ENCODE peak calls at places on chromosomes 12 and 14, in five cellular contexts. T is IMR-90, H is trophoblast cell, P is H9, C is H1. K is an unnamed sample.

GRCh38 chr12:95207407-95207806 is 9.9 kb downstream of the FGD6 start:
- DNase-seq in C (no peak), P (no peak), T (no peak), H (no peak), K (no peak)

GRCh38 chr14:54738009-54738408 is 164.6 kb downstream of the GCH1 start:
- DNase-seq in C (no peak), P (no peak), T (no peak), H (no peak), K (no peak)

GRCh38 chr14:96052541-96053105 is 13.5 kb downstream of the C14orf132 start:
- DNase-seq in P (no peak), T (peak), C (peak), H (no peak), K (peak)

GRCh38 chr14:64463198-64463597 is 2.1 kb upstream of the AKAP5 start:
- DNase-seq in H (no peak), C (no peak), P (no peak), T (no peak), K (no peak)

GRCh38 chr12:119061208-119061796 is 80.0 kb downstream of the SRRM4 start:
- DNase-seq in P (peak), C (peak), H (peak), T (peak), K (peak)

GRCh38 chr12:89474615-89475014 is 50.0 kb downstream of the GALNT4 start:
- DNase-seq in H (no peak), P (no peak), C (no peak), T (no peak), K (peak)

GRCh38 chr12:118188690-118189371 is 52.9 kb downstream of the PEBP1 start:
- DNase-seq in C (no peak), P (no peak), T (peak), H (no peak), K (peak)

GRCh38 chr12:56520025-56520810 is 1.4 kb upstream of the RBMS2 start:
- DNase-seq in C (no peak), P (no peak), T (peak), H (no peak), K (peak)

GRCh38 chr14:96424104-96424989 is 32.4 kb downstream of the AK7 start:
- DNase-seq in H (peak), C (no peak), P (no peak), T (peak), K (peak)

GRCh38 chr14:97274626-97275025 is 477.4 kb downstream of the VRK1 start:
- DNase-seq in P (no peak), C (no peak), H (peak), T (no peak), K (no peak)

GRCh38 chr12:3542156-3542555 is 51.2 kb downstream of the PRMT8 start:
- DNase-seq in H (no peak), C (peak), P (no peak), T (no peak), K (no peak)

GRCh38 chr12:113057565-113058485 is 1.3 kb downstream of the DTX1 start:
- DNase-seq in H (no peak), C (peak), P (peak), T (no peak), K (no peak)

GRCh38 chr12:6180300-6181051 is 19.7 kb upstream of the CD9 start:
- DNase-seq in P (peak), T (peak), H (no peak), C (no peak), K (peak)

GRCh38 chr12:109759076-109759420 is 45.4 kb downstream of the FAM222A start:
- DNase-seq in C (no peak), T (no peak), P (peak), H (no peak), K (no peak)

GRCh38 chr12:82876075-82876474 is 189.4 kb downstream of the TMTC2 start:
- DNase-seq in P (no peak), H (no peak), T (no peak), C (no peak), K (no peak)

GRCh38 chr12:52351196-52352059 is 15.9 kb downstream of the KRT85 start:
- DNase-seq in P (no peak), T (no peak), C (no peak), H (no peak), K (no peak)

GRCh38 chr12:108302471-108303311 is 36.4 kb downstream of the CMKLR1 start:
- DNase-seq in P (peak), H (peak), T (no peak), C (no peak), K (no peak)

GRCh38 chr12:98754095-98754494 is 109.0 kb downstream of the APAF1 start:
- DNase-seq in P (no peak), C (no peak), H (no peak), T (peak), K (peak)

GRCh38 chr12:64243809-64244208 is 21.7 kb upstream of the KICS2 start:
- DNase-seq in T (no peak), P (no peak), H (no peak), C (no peak), K (no peak)

GRCh38 chr12:21801522-21802288 is 27.2 kb upstream of the KCNJ8 start:
- DNase-seq in P (no peak), T (no peak), H (no peak), C (no peak), K (no peak)

GRCh38 chr12:26939192-26939832 is 1.0 kb downstream of the FGFR1OP2 start:
- DNase-seq in P (no peak), H (no peak), T (peak), C (no peak), K (peak)

GRCh38 chr14:21044106-21044618 is 2.0 kb downstream of the RNASE7 start:
- DNase-seq in H (peak), P (no peak), T (no peak), C (no peak), K (no peak)

GRCh38 chr12:94940771-94941170 is 62.7 kb downstream of the NDUFA12 start:
- DNase-seq in T (no peak), P (no peak), H (peak), C (no peak), K (no peak)

GRCh38 chr14:32109676-32110075 is 32.6 kb downstream of the ARHGAP5 start:
- DNase-seq in C (no peak), H (peak), P (no peak), T (peak), K (peak)

GRCh38 chr12:49776413-49776812 is 35.1 kb downstream of the TMBIM6 start:
- DNase-seq in P (peak), H (peak), C (peak), T (peak), K (peak)

GRCh38 chr14:40684328-40684727 is 922.3 kb upstream of the LRFN5 start:
- DNase-seq in T (no peak), H (no peak), C (no peak), P (no peak), K (no peak)

GRCh38 chr12:53077030-53077429 is 2.2 kb downstream of the SPRYD3 start:
- DNase-seq in C (no peak), H (no peak), P (no peak), T (no peak), K (no peak)

GRCh38 chr14:69190191-69190590 is 1.1 kb upstream of the EXD2 start:
- DNase-seq in P (no peak), C (no peak), T (no peak), H (no peak), K (no peak)

GRCh38 chr14:31986405-31986804 is 90.7 kb upstream of the ARHGAP5 start:
- DNase-seq in P (no peak), H (no peak), C (no peak), T (no peak), K (no peak)

GRCh38 chr12:99611117-99611516 is 36.4 kb upstream of the GARIN6 start:
- DNase-seq in T (no peak), P (no peak), H (no peak), C (no peak), K (no peak)

GRCh38 chr12:52125499-52125900 is 46.0 kb downstream of the SMIM41 start:
- DNase-seq in P (peak), H (no peak), C (no peak), T (no peak), K (no peak)

GRCh38 chr14:54651649-54652048 is 84.7 kb downstream of the SAMD4A start:
- DNase-seq in T (no peak), C (no peak), P (no peak), H (peak), K (no peak)

GRCh38 chr12:143964-144649 is 69.8 kb downstream of the SLC6A12 start:
- DNase-seq in P (no peak), H (no peak), C (no peak), T (no peak), K (no peak)

GRCh38 chr12:60501124-60501729 is 905.4 kb downstream of the SLC16A7 start:
- DNase-seq in H (no peak), P (no peak), C (no peak), T (no peak), K (peak)

GRCh38 chr14:101947577-101947903 is 16.8 kb upstream of the DYNC1H1 start:
- DNase-seq in T (no peak), H (no peak), C (no peak), P (no peak), K (no peak)

GRCh38 chr14:101950100-101950499 is 14.3 kb upstream of the DYNC1H1 start:
- DNase-seq in C (no peak), P (no peak), T (no peak), H (no peak), K (no peak)

GRCh38 chr14:101948666-101949205 is 15.6 kb upstream of the DYNC1H1 start:
- DNase-seq in H (no peak), P (no peak), T (no peak), C (no peak), K (no peak)

GRCh38 chr14:101950516-101951215 is 13.7 kb upstream of the DYNC1H1 start:
- DNase-seq in P (no peak), C (no peak), T (no peak), H (no peak), K (no peak)

GRCh38 chr14:101947904-101948665 is 16.3 kb upstream of the DYNC1H1 start:
- DNase-seq in H (peak), T (peak), C (peak), P (peak), K (peak)
- H2BK120ac ChIP-seq in H (peak), T (peak), C (peak), P (no peak), K (peak)

DNA sequence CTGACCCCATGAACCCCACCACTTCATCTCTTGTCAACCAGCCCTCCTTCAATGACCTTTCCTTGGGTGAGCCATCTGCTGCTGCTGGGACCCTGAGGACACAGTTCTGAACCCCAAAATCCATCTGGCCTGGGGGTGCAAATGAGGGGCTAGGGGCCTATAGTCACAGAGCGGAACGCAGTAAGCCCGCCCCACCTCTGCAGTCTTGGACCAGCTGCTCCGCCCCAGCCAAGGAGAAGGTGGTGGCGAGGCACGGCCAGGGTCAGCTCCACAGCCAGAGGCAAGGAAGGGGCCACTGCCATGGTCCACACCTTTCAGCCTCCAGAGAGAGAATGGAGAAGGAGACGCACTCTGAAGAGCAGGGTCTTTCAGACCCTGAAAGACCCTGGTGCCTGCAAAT is 5.1 kb downstream of the TMEM179 start:
- DNase-seq in H (no peak), C (no peak), P (no peak), T (no peak), K (no peak)
- H3K14ac ChIP-seq in H (no peak), C (no peak), P (no peak), T (no peak), K (no peak)

DNA sequence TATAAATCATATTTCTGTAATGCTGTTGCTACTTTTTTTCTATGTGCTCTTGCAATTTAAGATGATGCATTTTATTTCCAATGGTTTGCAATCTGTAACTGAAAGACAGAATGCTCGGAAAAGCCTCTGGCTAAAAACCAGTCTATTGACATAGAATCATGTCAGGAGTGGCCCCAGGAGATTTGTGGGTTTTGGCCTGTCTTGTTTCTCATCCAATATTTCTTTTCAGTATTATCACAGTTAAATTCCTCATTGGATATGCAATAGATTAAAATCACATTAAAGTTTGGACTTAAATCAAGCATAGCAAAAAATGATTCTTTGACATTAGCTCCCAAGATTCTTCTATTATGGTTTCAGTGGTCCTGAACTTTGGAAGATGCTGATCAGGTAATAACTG is 19.1 kb upstream of the SLC38A2 start:
- DNase-seq in H (no peak), C (no peak), P (no peak), T (no peak), K (no peak)
- H2BK120ac ChIP-seq in H (no peak), C (peak), P (no peak), T (peak), K (no peak)

GRCh38 chr14:67622675-67623074 is 3.0 kb downstream of the ARG2 start:
- DNase-seq in C (no peak), T (peak), P (peak), H (no peak), K (peak)

GRCh38 chr14:67618617-67619063 is 1.1 kb upstream of the ARG2 start:
- DNase-seq in H (peak), C (no peak), P (no peak), T (peak), K (peak)

GRCh38 chr14:67623114-67623513 is 3.4 kb downstream of the ARG2 start:
- DNase-seq in H (no peak), C (no peak), P (no peak), T (no peak), K (no peak)

GRCh38 chr14:67619446-67620216 is at the start of gene ARG2:
- DNase-seq in C (peak), T (peak), H (peak), P (peak), K (peak)

GRCh38 chr14:67620217-67620789 is 583 bp downstream of the ARG2 start:
- DNase-seq in P (peak), H (no peak), C (peak), T (peak), K (peak)
- H3K14ac ChIP-seq in P (peak), H (no peak), C (no peak), T (no peak), K (no peak)

GRCh38 chr12:130993759-130994670 is 40.3 kb downstream of the ADGRD1 start:
- DNase-seq in T (no peak), H (no peak), C (no peak), P (no peak), K (no peak)
- H2BK120ac ChIP-seq in T (no peak), H (no peak), C (no peak), P (no peak), K (no peak)

GRCh38 chr14:100867631-100868315 is 35.7 kb downstream of the RTL1 start:
- DNase-seq in T (no peak), P (no peak), H (no peak), C (no peak), K (no peak)
- H3K14ac ChIP-seq in T (no peak), P (no peak), H (no peak), C (no peak), K (no peak)

GRCh38 chr12:62841841-62842240 is 93.1 kb downstream of the PPM1H start:
- DNase-seq in P (no peak), C (no peak), H (no peak), T (no peak), K (no peak)

GRCh38 chr12:62840806-62841205 is 94.1 kb downstream of the PPM1H start:
- DNase-seq in P (no peak), T (no peak), C (no peak), H (no peak), K (no peak)

GRCh38 chr12:62846506-62846905 is 88.4 kb downstream of the PPM1H start:
- DNase-seq in C (no peak), T (peak), P (no peak), H (no peak), K (peak)

GRCh38 chr12:62844915-62845314 is 90.0 kb downstream of the PPM1H start:
- DNase-seq in P (no peak), T (no peak), C (no peak), H (no peak), K (no peak)

GRCh38 chr12:62843714-62844113 is 91.2 kb downstream of the PPM1H start:
- DNase-seq in P (no peak), H (no peak), T (no peak), C (no peak), K (no peak)
- H2BK120ac ChIP-seq in P (no peak), H (no peak), T (no peak), C (no peak), K (no peak)

K was measured in mesenchymal stem cell.